ENCODE peak calls at places on chromosomes 13 and 19, in eight cellular contexts. J, M, S, L, I, D, Y and O are unnamed samples.

GRCh38 chr13:98916403-98916802 is 61.5 kb downstream of the DOCK9 start:
- DNase-seq in J (no peak), M (no peak), S (no peak), L (no peak), I (no peak), D (no peak), Y (no peak), O (no peak)

GRCh38 chr13:106176103-106176502 is 359.4 kb downstream of the EFNB2 start:
- DNase-seq in J (no peak), M (no peak), S (peak), L (no peak), I (no peak), D (no peak), Y (no peak), O (no peak)

GRCh38 chr13:113183450-113184129 is 24.9 kb downstream of the PCID2 start:
- DNase-seq in J (no peak), M (no peak), S (peak), L (no peak), I (no peak), D (no peak), Y (no peak), O (no peak)

GRCh38 chr19:10120538-10121198 is 969 bp upstream of the EIF3G start:
- DNase-seq in J (no peak), M (no peak), S (peak), L (no peak), I (no peak), D (no peak), Y (no peak), O (no peak)

GRCh38 chr19:13099073-13099999 is 3.3 kb downstream of the LYL1 start:
- DNase-seq in J (peak), M (peak), S (no peak), L (no peak), I (peak), D (peak), Y (no peak), O (peak)

GRCh38 chr13:113144255-113144629 is 14.2 kb upstream of the PROZ start:
- DNase-seq in J (no peak), M (no peak), S (no peak), L (no peak), I (no peak), D (no peak), Y (no peak), O (no peak)

GRCh38 chr13:35711909-35712308 is 235.4 kb upstream of the MAB21L1 start:
- DNase-seq in J (no peak), M (no peak), S (no peak), L (no peak), I (no peak), D (no peak), Y (no peak), O (no peak)

GRCh38 chr19:43526884-43527859 is at the start of gene ETHE1:
- DNase-seq in J (peak), M (peak), S (peak), L (no peak), I (peak), D (peak), Y (peak), O (peak)

GRCh38 chr13:33514362-33514761 is 228.8 kb upstream of the STARD13 start:
- DNase-seq in J (no peak), M (no peak), S (no peak), L (no peak), I (no peak), D (no peak), Y (peak), O (no peak)